ENCODE peak calls at places on chromosomes 3 and 15, in seven cellular contexts. D is skeletal muscle cell, X is ELF-1, L is SHP77, I is germinal center, J is astrocyte of the spinal cord, G is M059J. Q is an unnamed sample.
A peak's percentile ranks its signal among the peaks of the same experiment; 100 is the strongest.

GRCh38 chr15:40323953-40324937 is 753 bp downstream of the INAFM2 start:
- DNase-seq in D (no peak), X (no peak), L (no peak), I (peak; percentile 34), J (no peak), G (no peak), Q (no peak)

GRCh38 chr3:148175215-148175614 is 522.5 kb upstream of the AGTR1 start:
- DNase-seq in D (peak; percentile 6), X (no peak), L (no peak), I (no peak), J (peak; percentile 67), G (peak; percentile 31), Q (no peak)

GRCh38 chr3:187066228-187066995 is 72.9 kb downstream of the RPL39L start:
- DNase-seq in D (peak; percentile 7), X (peak; percentile 80), L (peak; percentile 23), I (peak; percentile 79), J (peak; percentile 20), G (peak; percentile 57), Q (no peak)

GRCh38 chr3:105957722-105958121 is 88.9 kb upstream of the CBLB start:
- DNase-seq in D (peak; percentile 51), X (no peak), L (no peak), I (no peak), J (peak; percentile 44), G (peak; percentile 89), Q (no peak)

GRCh38 chr15:66151809-66152208 is 101.7 kb downstream of the MEGF11 start:
- DNase-seq in D (no peak), X (peak; percentile 34), L (peak; percentile 98), I (no peak), J (no peak), G (no peak), Q (no peak)

GRCh38 chr3:9080165-9080564 is 116.9 kb upstream of the RAD18 start:
- DNase-seq in D (no peak), X (no peak), L (no peak), I (no peak), J (no peak), G (peak; percentile 53), Q (no peak)

GRCh38 chr3:114389156-114389555 is 95.3 kb downstream of the TIGIT start:
- DNase-seq in D (no peak), X (no peak), L (no peak), I (no peak), J (no peak), G (no peak), Q (no peak)

GRCh38 chr3:177979684-177980083 is 556.6 kb upstream of the KCNMB2 start:
- DNase-seq in D (no peak), X (no peak), L (no peak), I (no peak), J (no peak), G (no peak), Q (no peak)

GRCh38 chr15:66820474-66821258 is 118.6 kb downstream of the SMAD6 start:
- DNase-seq in D (no peak), X (no peak), L (no peak), I (no peak), J (no peak), G (no peak), Q (no peak)

GRCh38 chr3:111227216-111227615 is 155.6 kb downstream of the NECTIN3 start:
- DNase-seq in D (peak; percentile 62), X (no peak), L (no peak), I (no peak), J (peak; percentile 89), G (peak; percentile 90), Q (no peak)

GRCh38 chr3:54746722-54747121 is 181.1 kb downstream of the LRTM1 start:
- DNase-seq in D (no peak), X (no peak), L (no peak), I (no peak), J (no peak), G (no peak), Q (no peak)

GRCh38 chr15:49865925-49866757 is 245.3 kb downstream of the DTWD1 start:
- DNase-seq in D (no peak), X (no peak), L (no peak), I (no peak), J (no peak), G (peak; percentile 61), Q (peak; percentile 26)

GRCh38 chr3:63818282-63819150 is 583 bp upstream of the C3orf49 start:
- DNase-seq in D (no peak), X (peak; percentile 60), L (peak; percentile 42), I (peak; percentile 38), J (peak; percentile 65), G (peak; percentile 44), Q (peak; percentile 58)

GRCh38 chr3:197746801-197747237 is 2.9 kb upstream of the FYTTD1 start:
- DNase-seq in D (no peak), X (no peak), L (no peak), I (no peak), J (no peak), G (peak; percentile 50), Q (no peak)

GRCh38 chr15:83694030-83694429 is 40.1 kb downstream of the ADAMTSL3 start:
- DNase-seq in D (no peak), X (peak; percentile 42), L (no peak), I (no peak), J (peak; percentile 23), G (peak; percentile 2), Q (no peak)

GRCh38 chr3:1172642-1173041 is 79.8 kb downstream of the CNTN6 start:
- DNase-seq in D (no peak), X (no peak), L (no peak), I (no peak), J (no peak), G (no peak), Q (no peak)

GRCh38 chr3:73727117-73727802 is 102.5 kb upstream of the PDZRN3 start:
- DNase-seq in D (peak; percentile 97), X (peak; percentile 68), L (no peak), I (no peak), J (peak; percentile 95), G (peak; percentile 40), Q (no peak)

GRCh38 chr3:169218314-169218983 is 445.1 kb downstream of the MECOM start:
- DNase-seq in D (no peak), X (peak; percentile 58), L (peak; percentile 9), I (no peak), J (peak; percentile 78), G (peak; percentile 84), Q (peak; percentile 64)

GRCh38 chr15:90151989-90152645 is 49.0 kb upstream of the SEMA4B start:
- DNase-seq in D (no peak), X (peak; percentile 87), L (no peak), I (no peak), J (no peak), G (no peak), Q (no peak)

GRCh38 chr3:128487813-128488635 is 5.0 kb downstream of the GATA2 start:
- DNase-seq in D (peak; percentile 47), X (peak; percentile 96), L (peak; percentile 91), I (peak; percentile 67), J (peak; percentile 70), G (peak; percentile 94), Q (peak; percentile 91)

GRCh38 chr3:37243811-37244748 is 69.7 kb upstream of the LRRFIP2 start:
- DNase-seq in D (no peak), X (peak; percentile 94), L (peak; percentile 13), I (peak; percentile 36), J (peak; percentile 73), G (peak; percentile 87), Q (peak; percentile 82)

GRCh38 chr15:70569139-70569717 is 194.1 kb downstream of the UACA start:
- DNase-seq in D (peak; percentile 17), X (no peak), L (no peak), I (no peak), J (peak; percentile 58), G (peak; percentile 87), Q (peak; percentile 53)

GRCh38 chr3:11059090-11059798 is 66.7 kb downstream of the SLC6A1 start:
- DNase-seq in D (peak; percentile 25), X (peak; percentile 63), L (peak; percentile 56), I (peak; percentile 25), J (peak; percentile 68), G (peak; percentile 67), Q (peak; percentile 53)

GRCh38 chr15:56929389-56929788 is 10.9 kb downstream of the TCF12 start:
- DNase-seq in D (peak; percentile 54), X (no peak), L (no peak), I (no peak), J (peak; percentile 65), G (peak; percentile 71), Q (peak; percentile 80)

GRCh38 chr15:60118564-60119080 is 114.5 kb downstream of the FOXB1 start:
- DNase-seq in D (no peak), X (no peak), L (no peak), I (no peak), J (no peak), G (no peak), Q (no peak)

GRCh38 chr3:190155752-190156151 is 35.1 kb upstream of the P3H2 start:
- DNase-seq in D (no peak), X (no peak), L (no peak), I (no peak), J (peak; percentile 20), G (peak; percentile 62), Q (peak; percentile 83)

GRCh38 chr3:126132751-126133511 is 47.5 kb downstream of the ALDH1L1 start:
- DNase-seq in D (peak; percentile 2), X (peak; percentile 62), L (peak; percentile 56), I (no peak), J (no peak), G (no peak), Q (no peak)

GRCh38 chr3:38354588-38355344 is 8.2 kb downstream of the XYLB start:
- DNase-seq in D (peak; percentile 57), X (no peak), L (no peak), I (no peak), J (peak; percentile 71), G (peak; percentile 76), Q (peak; percentile 49)